ENCODE peak calls at places on chromosomes 7 and 10, in five cellular contexts. P is thoracic aorta, U is fibroblast of lung, E is uterus, G is GM12878. C is an unnamed sample.

GRCh38 chr7:147400221-147400689 is 1190.3 kb upstream of the C7orf33 start:
- DNase-seq in P (no peak), U (peak; percentile 67), E (no peak), G (no peak), C (no peak)

GRCh38 chr7:139730746-139731612 is 46.8 kb downstream of the HIPK2 start:
- DNase-seq in P (peak; percentile 39), U (peak; percentile 78), E (peak; percentile 38), G (no peak), C (peak; percentile 80)

GRCh38 chr7:36623247-36623646 is 101.0 kb downstream of the AOAH start:
- DNase-seq in P (no peak), U (no peak), E (no peak), G (no peak), C (no peak)

GRCh38 chr7:36175872-36176271 is 22.8 kb downstream of the EEPD1 start:
- DNase-seq in P (no peak), U (no peak), E (no peak), G (no peak), C (peak; percentile 44)

GRCh38 chr7:47040795-47041194 is 541.1 kb downstream of the TNS3 start:
- DNase-seq in P (no peak), U (peak; percentile 10), E (no peak), G (no peak), C (no peak)

GRCh38 chr10:58740620-58741369 is 228.1 kb downstream of the BICC1 start:
- DNase-seq in P (no peak), U (peak; percentile 21), E (no peak), G (no peak), C (no peak)

GRCh38 chr10:22765660-22766547 is 51.5 kb upstream of the PIP4K2A start:
- DNase-seq in P (no peak), U (no peak), E (no peak), G (peak; percentile 80), C (no peak)

GRCh38 chr7:85464042-85464651 is 277.3 kb upstream of the SEMA3D start:
- DNase-seq in P (no peak), U (no peak), E (no peak), G (no peak), C (no peak)

GRCh38 chr7:131945313-131945831 is 388.9 kb upstream of the PODXL start:
- DNase-seq in P (no peak), U (peak; percentile 40), E (no peak), G (no peak), C (peak; percentile 30)

GRCh38 chr10:97572214-97572989 is at the start of gene ANKRD2:
- DNase-seq in P (peak; percentile 36), U (peak; percentile 64), E (peak; percentile 71), G (no peak), C (peak; percentile 86)

GRCh38 chr10:69629897-69630650 is at the start of gene FAM241B:
- DNase-seq in P (no peak), U (peak; percentile 42), E (peak; percentile 47), G (no peak), C (peak; percentile 33)

GRCh38 chr10:118405933-118406332 is 63.8 kb upstream of the FAM204A start:
- DNase-seq in P (no peak), U (no peak), E (no peak), G (no peak), C (no peak)

GRCh38 chr7:152602962-152603361 is 73.0 kb downstream of the XRCC2 start:
- DNase-seq in P (no peak), U (peak; percentile 77), E (no peak), G (no peak), C (no peak)

GRCh38 chr10:67033878-67034277 is 108.0 kb downstream of the LRRTM3 start:
- DNase-seq in P (no peak), U (no peak), E (no peak), G (no peak), C (no peak)

GRCh38 chr10:80471009-80471408 is 16.9 kb downstream of the TSPAN14 start:
- DNase-seq in P (no peak), U (no peak), E (no peak), G (no peak), C (no peak)

GRCh38 chr7:131625817-131626372 is 69.5 kb upstream of the PODXL start:
- DNase-seq in P (no peak), U (peak; percentile 83), E (peak; percentile 59), G (no peak), C (peak; percentile 64)

GRCh38 chr7:14191686-14192098 is 202.2 kb upstream of the ETV1 start:
- DNase-seq in P (no peak), U (peak; percentile 65), E (no peak), G (no peak), C (no peak)

GRCh38 chr10:18005781-18006456 is 54.2 kb downstream of the SLC39A12 start:
- DNase-seq in P (no peak), U (peak; percentile 84), E (no peak), G (no peak), C (no peak)

GRCh38 chr10:96768136-96768535 is 47.8 kb upstream of the PIK3AP1 start:
- DNase-seq in P (no peak), U (no peak), E (no peak), G (no peak), C (no peak)

GRCh38 chr10:7424315-7424714 is 13.5 kb upstream of the SFMBT2 start:
- DNase-seq in P (no peak), U (no peak), E (no peak), G (no peak), C (no peak)

GRCh38 chr7:44645696-44646095 is 39.3 kb downstream of the OGDH start:
- DNase-seq in P (no peak), U (no peak), E (no peak), G (no peak), C (no peak)

GRCh38 chr10:57815926-57816325 is 451.8 kb downstream of the IPMK start:
- DNase-seq in P (no peak), U (no peak), E (no peak), G (no peak), C (no peak)

GRCh38 chr10:18421726-18422293 is 229.6 kb downstream of the NSUN6 start:
- DNase-seq in P (no peak), U (no peak), E (no peak), G (no peak), C (no peak)

GRCh38 chr7:136104269-136104603 is 127.1 kb upstream of the MTPN start:
- DNase-seq in P (no peak), U (peak; percentile 15), E (no peak), G (no peak), C (no peak)

GRCh38 chr7:129188372-129188891 is at the start of gene SMO:
- DNase-seq in P (no peak), U (peak; percentile 67), E (peak; percentile 51), G (no peak), C (peak; percentile 46)

GRCh38 chr10:74047304-74047703 is 49.4 kb downstream of the VCL start:
- DNase-seq in P (no peak), U (peak; percentile 80), E (no peak), G (no peak), C (no peak)

GRCh38 chr10:74049995-74050394 is 52.1 kb downstream of the VCL start:
- DNase-seq in P (no peak), U (no peak), E (no peak), G (no peak), C (no peak)

GRCh38 chr10:74050653-74051052 is 52.7 kb downstream of the VCL start:
- DNase-seq in P (no peak), U (no peak), E (no peak), G (no peak), C (no peak)

GRCh38 chr10:74048433-74048832 is 50.5 kb downstream of the VCL start:
- DNase-seq in P (no peak), U (no peak), E (no peak), G (no peak), C (no peak)

DNA sequence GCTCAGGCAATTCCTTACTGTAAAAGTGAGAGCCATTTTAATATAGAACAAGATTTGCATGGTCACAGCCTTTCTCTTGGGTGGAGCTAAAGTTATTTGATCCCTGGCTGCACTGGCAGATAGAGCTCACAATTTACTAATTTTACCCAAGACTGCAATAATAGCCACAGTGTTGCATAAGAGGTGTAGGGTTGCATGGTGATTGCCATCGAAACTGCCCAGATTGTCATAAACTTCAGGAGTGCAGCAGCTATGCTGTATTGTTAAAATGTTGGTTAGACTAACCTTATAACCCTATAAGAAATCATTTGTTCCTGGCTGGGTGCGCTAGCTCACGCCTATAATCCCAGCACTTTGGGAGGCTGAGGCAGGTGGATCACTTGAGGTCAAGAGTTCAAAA is 50.0 kb downstream of the VCL start:
- DNase-seq in P (no peak), U (peak; percentile 56), E (no peak), G (no peak), C (no peak)
- H3K4me3 ChIP-seq in P (no peak overlapping the region), U (no peak overlapping the region), E (no peak overlapping the region), G (no peak overlapping the region), C (no peak overlapping the region)

GRCh38 chr7:16493266-16493665 is 27.7 kb upstream of the SOSTDC1 start:
- DNase-seq in P (no peak), U (no peak), E (no peak), G (no peak), C (no peak)
- TF ChIP-seq CTCF in P (no peak), U (no peak), E (no peak), G (no peak), C (no peak)

GRCh38 chr10:73999703-74000102 is 1.8 kb downstream of the VCL start:
- DNase-seq in P (no peak), U (peak; percentile 76), E (no peak), G (no peak), C (no peak)

GRCh38 chr10:73998623-73999622 is 1.0 kb downstream of the VCL start:
- DNase-seq in P (peak; percentile 57), U (peak; percentile 91), E (peak; percentile 73), G (no peak), C (peak; percentile 47)

GRCh38 chr10:73997479-73997805 is 474 bp upstream of the VCL start:
- DNase-seq in P (peak; percentile 15), U (no peak), E (no peak), G (no peak), C (no peak)

GRCh38 chr10:73997806-73998622 is at the start of gene VCL:
- DNase-seq in P (peak; percentile 91), U (peak; percentile 97), E (peak; percentile 98), G (peak; percentile 64), C (peak; percentile 99)

GRCh38 chr10:74000892-74001669 is 3.2 kb downstream of the VCL start:
- DNase-seq in P (no peak), U (no peak), E (no peak), G (no peak), C (no peak)
- H3K4me3 ChIP-seq in P (peak overlapping the region; percentile 93), U (peak overlapping the region; percentile 51), E (no peak overlapping the region), G (no peak overlapping the region), C (peak overlapping the region; percentile 99)

GRCh38 chr7:30468791-30469190 is 9.8 kb downstream of the NOD1 start:
- DNase-seq in P (no peak), U (no peak), E (peak; percentile 76), G (no peak), C (no peak)

GRCh38 chr7:30470783-30471182 is 7.8 kb downstream of the NOD1 start:
- DNase-seq in P (peak; percentile 32), U (peak; percentile 92), E (peak; percentile 81), G (no peak), C (no peak)

GRCh38 chr7:30468041-30468440 is 10.5 kb downstream of the NOD1 start:
- DNase-seq in P (no peak), U (no peak), E (no peak), G (no peak), C (no peak)

GRCh38 chr7:30470163-30470770 is 8.3 kb downstream of the NOD1 start:
- DNase-seq in P (peak; percentile 51), U (peak; percentile 83), E (peak; percentile 51), G (no peak), C (peak; percentile 48)

DNA sequence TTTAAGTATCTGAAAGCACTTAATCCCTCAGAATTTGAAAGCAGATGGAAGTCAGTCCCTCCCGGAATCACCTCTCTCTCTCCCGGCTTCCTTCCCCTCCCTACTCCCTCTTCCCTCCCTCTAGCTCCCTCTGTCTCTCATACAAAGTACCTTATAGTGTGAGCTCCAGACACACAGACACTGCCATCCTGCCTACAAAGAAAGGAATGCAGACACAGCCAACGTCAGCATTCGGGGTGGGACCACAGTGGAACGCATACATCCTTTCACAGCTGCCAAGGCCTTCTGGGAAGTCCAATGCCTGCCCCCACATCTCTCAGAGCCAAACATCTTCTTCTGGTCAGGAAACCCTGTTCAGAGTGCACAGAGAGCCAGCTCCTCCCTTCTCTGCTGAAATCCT is 9.3 kb downstream of the NOD1 start:
- DNase-seq in P (peak; percentile 84), U (peak; percentile 100), E (peak; percentile 87), G (no peak), C (peak; percentile 77)
- TF ChIP-seq CTCF in P (peak; percentile 35), U (peak; percentile 54), E (peak; percentile 35), G (no peak), C (peak; percentile 59)

C was measured in left ventricle myocardium inferior.